ENCODE peak calls at places on chromosomes 11 and 22, in four cellular contexts. P is mammary epithelial cell, U is A549, J is A673. N is an unnamed sample.

GRCh38 chr11:28702450-28702790 is 594.2 kb downstream of the METTL15 start:
- DNase-seq in J (no peak), P (no peak), U (no peak), N (no peak)

GRCh38 chr11:65899356-65900124 is 648 bp downstream of the FOSL1 start:
- DNase-seq in J (peak; percentile 66), U (peak; percentile 83), P (no peak), N (peak; percentile 96)

GRCh38 chr11:72007587-72007986 is 8.9 kb downstream of the IL18BP start:
- DNase-seq in J (no peak), U (no peak), P (no peak), N (no peak)

GRCh38 chr11:131977854-131978253 is 607.4 kb downstream of the NTM start:
- DNase-seq in U (no peak), J (no peak), P (peak; percentile 78), N (no peak)

GRCh38 chr11:120674537-120674936 is 163.0 kb downstream of the GRIK4 start:
- DNase-seq in J (no peak), P (no peak), U (no peak), N (no peak)

GRCh38 chr22:42697542-42698013 is 23.1 kb downstream of the A4GALT start:
- DNase-seq in J (no peak), U (peak; percentile 79), P (peak; percentile 74), N (no peak)

GRCh38 chr11:118845369-118845768 is 38.3 kb upstream of the CXCR5 start:
- DNase-seq in P (peak; percentile 82), U (no peak), J (no peak), N (no peak)

GRCh38 chr22:50469377-50470305 is 5.2 kb downstream of the SBF1 start:
- DNase-seq in P (peak; percentile 84), U (no peak), J (peak; percentile 51), N (peak; percentile 87)

GRCh38 chr22:46025225-46025972 is 48.4 kb upstream of the WNT7B start:
- DNase-seq in P (no peak), U (no peak), J (no peak), N (peak; percentile 10)

GRCh38 chr11:36056160-36056751 is 112.4 kb downstream of the LDLRAD3 start:
- DNase-seq in J (peak; percentile 87), U (peak; percentile 38), P (peak; percentile 24), N (no peak)

GRCh38 chr11:124935548-124936514 is at the start of gene HEPACAM:
- DNase-seq in U (no peak), J (no peak), P (no peak), N (no peak)

GRCh38 chr22:47251911-47252310 is 489.5 kb downstream of the TBC1D22A start:
- DNase-seq in U (no peak), P (no peak), J (no peak), N (no peak)

GRCh38 chr22:47247609-47248240 is 485.3 kb downstream of the TBC1D22A start:
- DNase-seq in P (no peak), U (no peak), J (no peak), N (no peak)

GRCh38 chr22:47250995-47251765 is 488.7 kb downstream of the TBC1D22A start:
- DNase-seq in J (no peak), P (no peak), U (no peak), N (no peak)

GRCh38 chr22:47249370-47249928 is 487.0 kb downstream of the TBC1D22A start:
- DNase-seq in U (no peak), P (no peak), J (no peak), N (no peak)

DNA sequence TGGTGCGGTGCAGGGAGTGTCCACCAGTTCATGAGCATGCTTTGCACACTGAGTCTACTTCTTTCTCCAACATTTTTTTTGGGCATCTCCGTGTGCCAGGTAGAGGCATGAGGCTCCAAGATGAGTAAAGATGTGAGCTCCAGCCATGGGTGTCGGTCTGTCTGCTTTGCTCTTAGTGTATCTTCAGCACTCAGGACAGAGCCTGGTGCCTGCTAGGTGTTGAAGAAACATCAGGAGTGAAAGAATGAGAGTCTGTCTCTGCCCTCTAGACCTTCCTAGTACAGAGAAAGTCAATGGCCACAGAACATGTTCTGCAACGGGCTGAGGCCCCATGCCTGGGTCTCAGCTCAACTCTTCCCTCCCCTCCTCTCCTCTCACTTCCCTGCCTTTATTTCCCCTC is 486.5 kb downstream of the TBC1D22A start:
- DNase-seq in U (no peak), J (no peak), P (no peak), N (no peak)
- H3K9me3 ChIP-seq in U (peaks cover 5% of the 10 kb centered on the region), J (no peaks in the 10 kb centered on the region), P (peaks cover 21% of the 10 kb centered on the region), N (peaks cover 9% of the 10 kb centered on the region)

DNA sequence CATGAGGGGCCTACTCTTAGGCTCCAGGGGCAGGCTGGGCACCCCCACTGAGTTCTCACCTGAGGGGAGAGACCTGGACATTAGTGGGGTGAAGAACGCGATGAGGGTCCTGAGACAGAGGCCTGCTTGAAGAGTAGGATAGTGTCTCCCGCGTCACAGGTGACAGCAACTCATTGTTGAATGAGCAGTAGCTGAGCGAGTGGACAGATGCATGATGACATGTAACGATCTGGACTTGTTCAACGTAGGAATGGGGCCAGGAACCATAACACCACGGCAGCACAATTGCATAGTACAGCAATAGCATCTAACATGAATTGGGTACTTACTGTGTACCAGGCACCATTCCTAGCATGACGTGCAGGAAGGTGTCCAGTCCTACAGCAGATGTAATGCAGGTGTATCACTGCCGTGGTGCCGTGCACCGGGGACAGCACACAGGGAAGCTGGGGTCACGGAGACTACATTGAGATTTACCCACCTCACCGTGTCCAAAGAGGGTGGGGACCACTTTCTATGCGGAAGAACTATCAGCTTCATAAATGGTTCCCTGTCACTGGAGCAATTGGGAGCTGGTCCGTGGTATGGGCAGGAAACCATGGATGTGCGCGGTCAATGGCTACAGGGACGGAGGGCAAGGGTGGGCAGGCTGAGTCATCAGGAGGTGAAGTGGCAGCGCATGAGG is 1019.1 kb downstream of the TBC1D22A start:
- DNase-seq in J (no peak), P (no peak), U (no peak), N (no peak)
- H3K9me3 ChIP-seq in J (no peaks in the 10 kb centered on the region), P (peaks cover 55% of the 10 kb centered on the region), U (peaks cover 2% of the 10 kb centered on the region), N (peaks cover 17% of the 10 kb centered on the region)

GRCh38 chr11:48210052-48210451 is 6.6 kb upstream of the OR4B1 start:
- DNase-seq in J (peak; percentile 21), U (peak; percentile 32), P (no peak), N (no peak)

GRCh38 chr11:48207881-48208280 is 8.7 kb upstream of the OR4B1 start:
- DNase-seq in U (no peak), J (no peak), P (no peak), N (no peak)
- H3K9me3 ChIP-seq in U (no peaks in the 10 kb centered on the region), J (no peaks in the 10 kb centered on the region), P (peaks cover 7% of the 10 kb centered on the region), N (no peaks in the 10 kb centered on the region)

GRCh38 chr11:2647167-2647566 is 52.6 kb downstream of the KCNQ1OT1 start:
- DNase-seq in U (no peak), P (no peak), J (no peak), N (no peak)

GRCh38 chr11:2641623-2642022 is 58.2 kb downstream of the KCNQ1OT1 start:
- DNase-seq in J (no peak), P (no peak), U (no peak), N (no peak)

GRCh38 chr11:2645779-2646118 is 54.0 kb downstream of the KCNQ1OT1 start:
- DNase-seq in J (no peak), U (no peak), P (no peak), N (no peak)

GRCh38 chr11:2644844-2645778 is 54.7 kb downstream of the KCNQ1OT1 start:
- DNase-seq in P (no peak), J (no peak), U (no peak), N (no peak)

DNA sequence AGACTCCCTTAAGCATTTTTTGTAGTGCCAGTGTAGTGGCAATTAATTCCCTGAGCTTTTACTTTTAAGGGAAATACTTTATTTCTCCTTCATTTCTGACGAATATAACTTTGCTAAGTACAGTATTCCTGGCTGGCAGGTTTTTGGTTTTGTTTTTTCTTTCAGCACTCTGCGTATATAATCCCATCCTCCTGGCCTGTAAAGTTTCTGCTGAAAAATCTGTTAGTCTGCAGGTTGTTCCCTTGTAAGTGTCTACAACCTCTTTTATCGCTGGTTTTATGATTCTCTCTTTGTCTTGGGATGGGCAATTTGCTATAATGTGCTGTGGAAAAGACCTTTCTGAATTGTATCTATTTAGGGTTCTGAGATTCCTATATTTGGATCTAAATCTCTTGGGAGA is 56.0 kb downstream of the KCNQ1OT1 start:
- DNase-seq in P (no peak), J (no peak), U (no peak), N (no peak)
- H3K9me3 ChIP-seq in P (peaks cover 19% of the 10 kb centered on the region), J (peaks cover 88% of the 10 kb centered on the region), U (peaks cover 88% of the 10 kb centered on the region), N (peaks cover 98% of the 10 kb centered on the region)

GRCh38 chr11:2396471-2396870 is 4.1 kb upstream of the TSSC4 start:
- DNase-seq in P (no peak), J (no peak), U (no peak), N (no peak)
- H3K9me3 ChIP-seq in P (no peaks in the 10 kb centered on the region), J (no peaks in the 10 kb centered on the region), U (no peaks in the 10 kb centered on the region), N (no peaks in the 10 kb centered on the region)

DNA sequence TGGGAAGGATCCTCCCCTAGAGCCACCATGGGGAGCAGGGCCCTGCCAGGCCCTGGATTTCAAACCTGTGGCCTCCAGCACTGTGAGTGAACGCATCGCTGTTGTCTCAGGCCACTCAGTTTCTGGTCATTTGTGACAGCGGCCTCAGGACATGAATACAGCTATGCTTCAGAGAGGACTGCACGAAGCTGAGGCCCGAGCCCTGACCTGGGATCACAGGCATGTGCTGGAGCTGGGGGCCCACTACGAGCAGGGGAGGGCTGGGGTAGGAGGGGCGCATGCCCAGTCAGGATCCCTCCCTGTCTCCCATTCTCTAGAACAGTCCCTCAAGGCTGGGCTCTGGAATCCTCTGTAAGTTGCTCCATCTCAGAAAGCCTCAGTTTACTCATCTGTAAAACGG is 242.1 kb downstream of the CTTN start:
- DNase-seq in J (no peak), P (no peak), U (no peak), N (no peak)
- H3K9me3 ChIP-seq in J (no peaks in the 10 kb centered on the region), P (no peaks in the 10 kb centered on the region), U (no peaks in the 10 kb centered on the region), N (no peaks in the 10 kb centered on the region)

GRCh38 chr11:134544095-134544815 is 132.2 kb upstream of the B3GAT1 start:
- DNase-seq in P (no peak), U (no peak), J (no peak), N (no peak)
- H3K9me3 ChIP-seq in P (peaks cover 10% of the 10 kb centered on the region), U (no peaks in the 10 kb centered on the region), J (no peaks in the 10 kb centered on the region), N (no peaks in the 10 kb centered on the region)